ENCODE peak calls at places on chromosome 20, in eight cellular contexts. One of them, this sample, is unnamed.

GRCh38 chr20:62266340-62266739 is 28.0 kb downstream of the OSBPL2 start:
- DNase-seq in cardiac fibroblast: no peak
- DNase-seq in stimulated activated CD4-positive, alpha-beta T cell treated with anti-CD3 and anti-CD28 coated beads, Interleukin-2, amount 100 ng/mL, for 48 hours: no peak
- DNase-seq in amniotic stem cell: no peak
- DNase-seq in foreskin fibroblast: no peak
- DNase-seq in stimulated activated CD8-positive, alpha-beta memory T cell treated with anti-CD3 and anti-CD28 coated beads, Interleukin-4, amount 100 ng/mL, for 24 hours: no peak
- DNase-seq in activated naive CD4-positive, alpha-beta T cell: no peak
- DNase-seq in Daoy: no peak
- DNase-seq in this sample: no peak

GRCh38 chr20:51687071-51687470 is 81.1 kb downstream of the ATP9A start:
- DNase-seq in stimulated activated CD4-positive, alpha-beta T cell treated with anti-CD3 and anti-CD28 coated beads, Interleukin-2, amount 100 ng/mL, for 48 hours: no peak
- DNase-seq in cardiac fibroblast: peak; percentile 25
- DNase-seq in amniotic stem cell: no peak
- DNase-seq in stimulated activated CD8-positive, alpha-beta memory T cell treated with anti-CD3 and anti-CD28 coated beads, Interleukin-4, amount 100 ng/mL, for 24 hours: no peak
- DNase-seq in Daoy: peak; percentile 78
- DNase-seq in activated naive CD4-positive, alpha-beta T cell: no peak
- DNase-seq in foreskin fibroblast: peak; percentile 59
- DNase-seq in this sample: peak; percentile 21

GRCh38 chr20:40938020-40938419 is 90.6 kb upstream of the TOP1 start:
- DNase-seq in Daoy: no peak
- DNase-seq in stimulated activated CD8-positive, alpha-beta memory T cell treated with anti-CD3 and anti-CD28 coated beads, Interleukin-4, amount 100 ng/mL, for 24 hours: no peak
- DNase-seq in stimulated activated CD4-positive, alpha-beta T cell treated with anti-CD3 and anti-CD28 coated beads, Interleukin-2, amount 100 ng/mL, for 48 hours: no peak
- DNase-seq in cardiac fibroblast: no peak
- DNase-seq in foreskin fibroblast: no peak
- DNase-seq in activated naive CD4-positive, alpha-beta T cell: no peak
- DNase-seq in amniotic stem cell: no peak
- DNase-seq in this sample: no peak

GRCh38 chr20:63288581-63289251 is 4.3 kb upstream of the COL20A1 start:
- DNase-seq in activated naive CD4-positive, alpha-beta T cell: no peak
- DNase-seq in cardiac fibroblast: no peak
- DNase-seq in stimulated activated CD4-positive, alpha-beta T cell treated with anti-CD3 and anti-CD28 coated beads, Interleukin-2, amount 100 ng/mL, for 48 hours: no peak
- DNase-seq in foreskin fibroblast: no peak
- DNase-seq in amniotic stem cell: no peak
- DNase-seq in stimulated activated CD8-positive, alpha-beta memory T cell treated with anti-CD3 and anti-CD28 coated beads, Interleukin-4, amount 100 ng/mL, for 24 hours: no peak
- DNase-seq in Daoy: no peak
- DNase-seq in this sample: no peak

GRCh38 chr20:24109008-24109407 is 120.4 kb upstream of the GGTLC1 start:
- DNase-seq in stimulated activated CD8-positive, alpha-beta memory T cell treated with anti-CD3 and anti-CD28 coated beads, Interleukin-4, amount 100 ng/mL, for 24 hours: peak; percentile 8
- DNase-seq in stimulated activated CD4-positive, alpha-beta T cell treated with anti-CD3 and anti-CD28 coated beads, Interleukin-2, amount 100 ng/mL, for 48 hours: no peak
- DNase-seq in Daoy: no peak
- DNase-seq in amniotic stem cell: no peak
- DNase-seq in cardiac fibroblast: no peak
- DNase-seq in foreskin fibroblast: no peak
- DNase-seq in activated naive CD4-positive, alpha-beta T cell: no peak
- DNase-seq in this sample: no peak

GRCh38 chr20:20455945-20456344 is 88.0 kb downstream of the INSM1 start:
- DNase-seq in Daoy: no peak
- DNase-seq in stimulated activated CD8-positive, alpha-beta memory T cell treated with anti-CD3 and anti-CD28 coated beads, Interleukin-4, amount 100 ng/mL, for 24 hours: no peak
- DNase-seq in stimulated activated CD4-positive, alpha-beta T cell treated with anti-CD3 and anti-CD28 coated beads, Interleukin-2, amount 100 ng/mL, for 48 hours: no peak
- DNase-seq in cardiac fibroblast: no peak
- DNase-seq in foreskin fibroblast: no peak
- DNase-seq in activated naive CD4-positive, alpha-beta T cell: no peak
- DNase-seq in amniotic stem cell: no peak
- DNase-seq in this sample: no peak

GRCh38 chr20:48910360-48910781 is 11.1 kb upstream of the ARFGEF2 start:
- DNase-seq in cardiac fibroblast: peak; percentile 81
- DNase-seq in foreskin fibroblast: peak; percentile 33
- DNase-seq in Daoy: peak; percentile 10
- DNase-seq in activated naive CD4-positive, alpha-beta T cell: no peak
- DNase-seq in stimulated activated CD4-positive, alpha-beta T cell treated with anti-CD3 and anti-CD28 coated beads, Interleukin-2, amount 100 ng/mL, for 48 hours: no peak
- DNase-seq in amniotic stem cell: no peak
- DNase-seq in stimulated activated CD8-positive, alpha-beta memory T cell treated with anti-CD3 and anti-CD28 coated beads, Interleukin-4, amount 100 ng/mL, for 24 hours: no peak
- DNase-seq in this sample: no peak

GRCh38 chr20:34904202-34904621 is 27.8 kb downstream of the ACSS2 start:
- DNase-seq in cardiac fibroblast: peak; percentile 53
- DNase-seq in activated naive CD4-positive, alpha-beta T cell: no peak
- DNase-seq in stimulated activated CD4-positive, alpha-beta T cell treated with anti-CD3 and anti-CD28 coated beads, Interleukin-2, amount 100 ng/mL, for 48 hours: no peak
- DNase-seq in stimulated activated CD8-positive, alpha-beta memory T cell treated with anti-CD3 and anti-CD28 coated beads, Interleukin-4, amount 100 ng/mL, for 24 hours: no peak
- DNase-seq in foreskin fibroblast: peak; percentile 57
- DNase-seq in Daoy: no peak
- DNase-seq in amniotic stem cell: no peak
- DNase-seq in this sample: no peak

GRCh38 chr20:37758332-37758731 is 64.5 kb downstream of the CTNNBL1 start:
- DNase-seq in foreskin fibroblast: no peak
- DNase-seq in activated naive CD4-positive, alpha-beta T cell: no peak
- DNase-seq in Daoy: no peak
- DNase-seq in cardiac fibroblast: no peak
- DNase-seq in stimulated activated CD8-positive, alpha-beta memory T cell treated with anti-CD3 and anti-CD28 coated beads, Interleukin-4, amount 100 ng/mL, for 24 hours: no peak
- DNase-seq in stimulated activated CD4-positive, alpha-beta T cell treated with anti-CD3 and anti-CD28 coated beads, Interleukin-2, amount 100 ng/mL, for 48 hours: no peak
- DNase-seq in amniotic stem cell: no peak
- DNase-seq in this sample: no peak

GRCh38 chr20:11232896-11233295 is 559.1 kb upstream of the JAG1 start:
- DNase-seq in stimulated activated CD8-positive, alpha-beta memory T cell treated with anti-CD3 and anti-CD28 coated beads, Interleukin-4, amount 100 ng/mL, for 24 hours: no peak
- DNase-seq in foreskin fibroblast: peak; percentile 11
- DNase-seq in cardiac fibroblast: no peak
- DNase-seq in amniotic stem cell: no peak
- DNase-seq in Daoy: no peak
- DNase-seq in activated naive CD4-positive, alpha-beta T cell: no peak
- DNase-seq in stimulated activated CD4-positive, alpha-beta T cell treated with anti-CD3 and anti-CD28 coated beads, Interleukin-2, amount 100 ng/mL, for 48 hours: no peak
- DNase-seq in this sample: no peak

GRCh38 chr20:59938221-59938620 is 1.9 kb downstream of the PPP1R3D start:
- DNase-seq in activated naive CD4-positive, alpha-beta T cell: no peak
- DNase-seq in foreskin fibroblast: peak; percentile 79
- DNase-seq in cardiac fibroblast: peak; percentile 15
- DNase-seq in amniotic stem cell: peak; percentile 26
- DNase-seq in stimulated activated CD4-positive, alpha-beta T cell treated with anti-CD3 and anti-CD28 coated beads, Interleukin-2, amount 100 ng/mL, for 48 hours: no peak
- DNase-seq in stimulated activated CD8-positive, alpha-beta memory T cell treated with anti-CD3 and anti-CD28 coated beads, Interleukin-4, amount 100 ng/mL, for 24 hours: no peak
- DNase-seq in Daoy: peak; percentile 28
- DNase-seq in this sample: peak; percentile 64

GRCh38 chr20:24580855-24581254 is 111.4 kb downstream of the SYNDIG1 start:
- DNase-seq in stimulated activated CD4-positive, alpha-beta T cell treated with anti-CD3 and anti-CD28 coated beads, Interleukin-2, amount 100 ng/mL, for 48 hours: no peak
- DNase-seq in amniotic stem cell: no peak
- DNase-seq in stimulated activated CD8-positive, alpha-beta memory T cell treated with anti-CD3 and anti-CD28 coated beads, Interleukin-4, amount 100 ng/mL, for 24 hours: no peak
- DNase-seq in cardiac fibroblast: no peak
- DNase-seq in activated naive CD4-positive, alpha-beta T cell: no peak
- DNase-seq in foreskin fibroblast: no peak
- DNase-seq in Daoy: no peak
- DNase-seq in this sample: no peak

GRCh38 chr20:8366303-8366923 is 234.3 kb downstream of the PLCB1 start:
- DNase-seq in amniotic stem cell: no peak
- DNase-seq in foreskin fibroblast: no peak
- DNase-seq in Daoy: no peak
- DNase-seq in activated naive CD4-positive, alpha-beta T cell: no peak
- DNase-seq in cardiac fibroblast: no peak
- DNase-seq in stimulated activated CD8-positive, alpha-beta memory T cell treated with anti-CD3 and anti-CD28 coated beads, Interleukin-4, amount 100 ng/mL, for 24 hours: no peak
- DNase-seq in stimulated activated CD4-positive, alpha-beta T cell treated with anti-CD3 and anti-CD28 coated beads, Interleukin-2, amount 100 ng/mL, for 48 hours: no peak
- DNase-seq in this sample: no peak

GRCh38 chr20:416950-417800 is 9.1 kb downstream of the RBCK1 start:
- DNase-seq in stimulated activated CD8-positive, alpha-beta memory T cell treated with anti-CD3 and anti-CD28 coated beads, Interleukin-4, amount 100 ng/mL, for 24 hours: no peak
- DNase-seq in amniotic stem cell: no peak
- DNase-seq in cardiac fibroblast: no peak
- DNase-seq in Daoy: no peak
- DNase-seq in foreskin fibroblast: no peak
- DNase-seq in activated naive CD4-positive, alpha-beta T cell: no peak
- DNase-seq in stimulated activated CD4-positive, alpha-beta T cell treated with anti-CD3 and anti-CD28 coated beads, Interleukin-2, amount 100 ng/mL, for 48 hours: no peak
- DNase-seq in this sample: no peak

GRCh38 chr20:17881741-17882064 is 86.9 kb downstream of the SNX5 start:
- DNase-seq in cardiac fibroblast: no peak
- DNase-seq in activated naive CD4-positive, alpha-beta T cell: no peak
- DNase-seq in amniotic stem cell: no peak
- DNase-seq in Daoy: no peak
- DNase-seq in foreskin fibroblast: no peak
- DNase-seq in stimulated activated CD4-positive, alpha-beta T cell treated with anti-CD3 and anti-CD28 coated beads, Interleukin-2, amount 100 ng/mL, for 48 hours: no peak
- DNase-seq in stimulated activated CD8-positive, alpha-beta memory T cell treated with anti-CD3 and anti-CD28 coated beads, Interleukin-4, amount 100 ng/mL, for 24 hours: no peak
- DNase-seq in this sample: no peak

GRCh38 chr20:1964659-1965405 is 29.0 kb downstream of the PDYN start:
- DNase-seq in Daoy: no peak
- DNase-seq in stimulated activated CD4-positive, alpha-beta T cell treated with anti-CD3 and anti-CD28 coated beads, Interleukin-2, amount 100 ng/mL, for 48 hours: peak; percentile 5
- DNase-seq in amniotic stem cell: no peak
- DNase-seq in stimulated activated CD8-positive, alpha-beta memory T cell treated with anti-CD3 and anti-CD28 coated beads, Interleukin-4, amount 100 ng/mL, for 24 hours: peak; percentile 5
- DNase-seq in cardiac fibroblast: no peak
- DNase-seq in activated naive CD4-positive, alpha-beta T cell: no peak
- DNase-seq in foreskin fibroblast: peak; percentile 30
- DNase-seq in this sample: peak; percentile 37

GRCh38 chr20:3177746-3178477 is 4.6 kb upstream of the LZTS3 start:
- DNase-seq in cardiac fibroblast: no peak
- DNase-seq in amniotic stem cell: no peak
- DNase-seq in stimulated activated CD8-positive, alpha-beta memory T cell treated with anti-CD3 and anti-CD28 coated beads, Interleukin-4, amount 100 ng/mL, for 24 hours: no peak
- DNase-seq in stimulated activated CD4-positive, alpha-beta T cell treated with anti-CD3 and anti-CD28 coated beads, Interleukin-2, amount 100 ng/mL, for 48 hours: no peak
- DNase-seq in Daoy: no peak
- DNase-seq in activated naive CD4-positive, alpha-beta T cell: no peak
- DNase-seq in foreskin fibroblast: no peak
- DNase-seq in this sample: no peak

GRCh38 chr20:36147707-36148106 is 6.8 kb upstream of the EPB41L1 start:
- DNase-seq in foreskin fibroblast: peak; percentile 58
- DNase-seq in stimulated activated CD8-positive, alpha-beta memory T cell treated with anti-CD3 and anti-CD28 coated beads, Interleukin-4, amount 100 ng/mL, for 24 hours: no peak
- DNase-seq in activated naive CD4-positive, alpha-beta T cell: no peak
- DNase-seq in cardiac fibroblast: peak; percentile 95
- DNase-seq in stimulated activated CD4-positive, alpha-beta T cell treated with anti-CD3 and anti-CD28 coated beads, Interleukin-2, amount 100 ng/mL, for 48 hours: no peak
- DNase-seq in amniotic stem cell: no peak
- DNase-seq in Daoy: no peak
- DNase-seq in this sample: peak; percentile 73

GRCh38 chr20:20549267-20549612 is 163.2 kb downstream of the RALGAPA2 start:
- DNase-seq in stimulated activated CD4-positive, alpha-beta T cell treated with anti-CD3 and anti-CD28 coated beads, Interleukin-2, amount 100 ng/mL, for 48 hours: no peak
- DNase-seq in Daoy: peak; percentile 7
- DNase-seq in cardiac fibroblast: no peak
- DNase-seq in foreskin fibroblast: no peak
- DNase-seq in amniotic stem cell: no peak
- DNase-seq in stimulated activated CD8-positive, alpha-beta memory T cell treated with anti-CD3 and anti-CD28 coated beads, Interleukin-4, amount 100 ng/mL, for 24 hours: no peak
- DNase-seq in activated naive CD4-positive, alpha-beta T cell: no peak
- DNase-seq in this sample: no peak

GRCh38 chr20:49228676-49229075 is 9.5 kb downstream of the DDX27 start:
- DNase-seq in activated naive CD4-positive, alpha-beta T cell: no peak
- DNase-seq in stimulated activated CD4-positive, alpha-beta T cell treated with anti-CD3 and anti-CD28 coated beads, Interleukin-2, amount 100 ng/mL, for 48 hours: no peak
- DNase-seq in stimulated activated CD8-positive, alpha-beta memory T cell treated with anti-CD3 and anti-CD28 coated beads, Interleukin-4, amount 100 ng/mL, for 24 hours: no peak
- DNase-seq in foreskin fibroblast: no peak
- DNase-seq in Daoy: no peak
- DNase-seq in cardiac fibroblast: no peak
- DNase-seq in amniotic stem cell: no peak
- DNase-seq in this sample: no peak

GRCh38 chr20:52402514-52402913 is 210.9 kb upstream of the ZFP64 start:
- DNase-seq in stimulated activated CD8-positive, alpha-beta memory T cell treated with anti-CD3 and anti-CD28 coated beads, Interleukin-4, amount 100 ng/mL, for 24 hours: no peak
- DNase-seq in stimulated activated CD4-positive, alpha-beta T cell treated with anti-CD3 and anti-CD28 coated beads, Interleukin-2, amount 100 ng/mL, for 48 hours: no peak
- DNase-seq in foreskin fibroblast: no peak
- DNase-seq in amniotic stem cell: no peak
- DNase-seq in Daoy: no peak
- DNase-seq in cardiac fibroblast: peak; percentile 9
- DNase-seq in activated naive CD4-positive, alpha-beta T cell: no peak
- DNase-seq in this sample: peak; percentile 58

GRCh38 chr20:50543326-50543725 is 33.1 kb downstream of the PTPN1 start:
- DNase-seq in activated naive CD4-positive, alpha-beta T cell: no peak
- DNase-seq in amniotic stem cell: no peak
- DNase-seq in stimulated activated CD8-positive, alpha-beta memory T cell treated with anti-CD3 and anti-CD28 coated beads, Interleukin-4, amount 100 ng/mL, for 24 hours: no peak
- DNase-seq in stimulated activated CD4-positive, alpha-beta T cell treated with anti-CD3 and anti-CD28 coated beads, Interleukin-2, amount 100 ng/mL, for 48 hours: no peak
- DNase-seq in cardiac fibroblast: no peak
- DNase-seq in Daoy: no peak
- DNase-seq in foreskin fibroblast: no peak
- DNase-seq in this sample: no peak

GRCh38 chr20:33281550-33282146 is 1.4 kb upstream of the BPIFB1 start:
- DNase-seq in foreskin fibroblast: no peak
- DNase-seq in stimulated activated CD8-positive, alpha-beta memory T cell treated with anti-CD3 and anti-CD28 coated beads, Interleukin-4, amount 100 ng/mL, for 24 hours: no peak
- DNase-seq in stimulated activated CD4-positive, alpha-beta T cell treated with anti-CD3 and anti-CD28 coated beads, Interleukin-2, amount 100 ng/mL, for 48 hours: no peak
- DNase-seq in amniotic stem cell: no peak
- DNase-seq in cardiac fibroblast: no peak
- DNase-seq in activated naive CD4-positive, alpha-beta T cell: no peak
- DNase-seq in Daoy: no peak
- DNase-seq in this sample: no peak

GRCh38 chr20:10249048-10249770 is 30.6 kb downstream of the SNAP25 start:
- DNase-seq in activated naive CD4-positive, alpha-beta T cell: no peak
- DNase-seq in foreskin fibroblast: no peak
- DNase-seq in cardiac fibroblast: no peak
- DNase-seq in amniotic stem cell: no peak
- DNase-seq in stimulated activated CD8-positive, alpha-beta memory T cell treated with anti-CD3 and anti-CD28 coated beads, Interleukin-4, amount 100 ng/mL, for 24 hours: no peak
- DNase-seq in Daoy: peak; percentile 64
- DNase-seq in stimulated activated CD4-positive, alpha-beta T cell treated with anti-CD3 and anti-CD28 coated beads, Interleukin-2, amount 100 ng/mL, for 48 hours: no peak
- DNase-seq in this sample: no peak

GRCh38 chr20:6008254-6008653 is 45.6 kb downstream of the LRRN4 start:
- DNase-seq in foreskin fibroblast: peak; percentile 95
- DNase-seq in Daoy: peak; percentile 60
- DNase-seq in stimulated activated CD8-positive, alpha-beta memory T cell treated with anti-CD3 and anti-CD28 coated beads, Interleukin-4, amount 100 ng/mL, for 24 hours: no peak
- DNase-seq in cardiac fibroblast: peak; percentile 97
- DNase-seq in activated naive CD4-positive, alpha-beta T cell: no peak
- DNase-seq in amniotic stem cell: peak; percentile 48
- DNase-seq in stimulated activated CD4-positive, alpha-beta T cell treated with anti-CD3 and anti-CD28 coated beads, Interleukin-2, amount 100 ng/mL, for 48 hours: no peak
- DNase-seq in this sample: peak; percentile 84

GRCh38 chr20:53786445-53787267 is 193.0 kb upstream of the ZNF217 start:
- DNase-seq in stimulated activated CD4-positive, alpha-beta T cell treated with anti-CD3 and anti-CD28 coated beads, Interleukin-2, amount 100 ng/mL, for 48 hours: no peak
- DNase-seq in cardiac fibroblast: no peak
- DNase-seq in activated naive CD4-positive, alpha-beta T cell: no peak
- DNase-seq in foreskin fibroblast: no peak
- DNase-seq in Daoy: peak; percentile 25
- DNase-seq in stimulated activated CD8-positive, alpha-beta memory T cell treated with anti-CD3 and anti-CD28 coated beads, Interleukin-4, amount 100 ng/mL, for 24 hours: no peak
- DNase-seq in amniotic stem cell: no peak
- DNase-seq in this sample: no peak

GRCh38 chr20:45402946-45403345 is 5.1 kb upstream of the DBNDD2 start:
- DNase-seq in activated naive CD4-positive, alpha-beta T cell: no peak
- DNase-seq in cardiac fibroblast: no peak
- DNase-seq in amniotic stem cell: no peak
- DNase-seq in stimulated activated CD4-positive, alpha-beta T cell treated with anti-CD3 and anti-CD28 coated beads, Interleukin-2, amount 100 ng/mL, for 48 hours: no peak
- DNase-seq in stimulated activated CD8-positive, alpha-beta memory T cell treated with anti-CD3 and anti-CD28 coated beads, Interleukin-4, amount 100 ng/mL, for 24 hours: no peak
- DNase-seq in foreskin fibroblast: peak; percentile 36
- DNase-seq in Daoy: no peak
- DNase-seq in this sample: no peak

GRCh38 chr20:49913399-49914047 is 1.8 kb downstream of the SPATA2 start:
- DNase-seq in Daoy: no peak
- DNase-seq in amniotic stem cell: no peak
- DNase-seq in activated naive CD4-positive, alpha-beta T cell: no peak
- DNase-seq in stimulated activated CD4-positive, alpha-beta T cell treated with anti-CD3 and anti-CD28 coated beads, Interleukin-2, amount 100 ng/mL, for 48 hours: no peak
- DNase-seq in cardiac fibroblast: peak; percentile 32
- DNase-seq in stimulated activated CD8-positive, alpha-beta memory T cell treated with anti-CD3 and anti-CD28 coated beads, Interleukin-4, amount 100 ng/mL, for 24 hours: no peak
- DNase-seq in foreskin fibroblast: no peak
- DNase-seq in this sample: no peak

GRCh38 chr20:32526125-32526524 is 59.0 kb downstream of the NOL4L start:
- DNase-seq in foreskin fibroblast: no peak
- DNase-seq in Daoy: no peak
- DNase-seq in cardiac fibroblast: no peak
- DNase-seq in amniotic stem cell: no peak
- DNase-seq in stimulated activated CD4-positive, alpha-beta T cell treated with anti-CD3 and anti-CD28 coated beads, Interleukin-2, amount 100 ng/mL, for 48 hours: no peak
- DNase-seq in activated naive CD4-positive, alpha-beta T cell: no peak
- DNase-seq in stimulated activated CD8-positive, alpha-beta memory T cell treated with anti-CD3 and anti-CD28 coated beads, Interleukin-4, amount 100 ng/mL, for 24 hours: no peak
- DNase-seq in this sample: no peak

GRCh38 chr20:5864428-5864827 is 85.9 kb downstream of the TRMT6 start:
- DNase-seq in amniotic stem cell: no peak
- DNase-seq in foreskin fibroblast: no peak
- DNase-seq in Daoy: no peak
- DNase-seq in cardiac fibroblast: no peak
- DNase-seq in stimulated activated CD4-positive, alpha-beta T cell treated with anti-CD3 and anti-CD28 coated beads, Interleukin-2, amount 100 ng/mL, for 48 hours: no peak
- DNase-seq in stimulated activated CD8-positive, alpha-beta memory T cell treated with anti-CD3 and anti-CD28 coated beads, Interleukin-4, amount 100 ng/mL, for 24 hours: no peak
- DNase-seq in activated naive CD4-positive, alpha-beta T cell: no peak
- DNase-seq in this sample: no peak

GRCh38 chr20:33636776-33637175 is 25.4 kb upstream of the C20orf144 start:
- DNase-seq in stimulated activated CD8-positive, alpha-beta memory T cell treated with anti-CD3 and anti-CD28 coated beads, Interleukin-4, amount 100 ng/mL, for 24 hours: no peak
- DNase-seq in foreskin fibroblast: no peak
- DNase-seq in Daoy: no peak
- DNase-seq in activated naive CD4-positive, alpha-beta T cell: no peak
- DNase-seq in cardiac fibroblast: no peak
- DNase-seq in amniotic stem cell: no peak
- DNase-seq in stimulated activated CD4-positive, alpha-beta T cell treated with anti-CD3 and anti-CD28 coated beads, Interleukin-2, amount 100 ng/mL, for 48 hours: no peak
- DNase-seq in this sample: no peak

GRCh38 chr20:33647603-33648395 is 14.3 kb upstream of the C20orf144 start:
- DNase-seq in stimulated activated CD4-positive, alpha-beta T cell treated with anti-CD3 and anti-CD28 coated beads, Interleukin-2, amount 100 ng/mL, for 48 hours: no peak
- DNase-seq in amniotic stem cell: no peak
- DNase-seq in activated naive CD4-positive, alpha-beta T cell: no peak
- DNase-seq in cardiac fibroblast: peak; percentile 55
- DNase-seq in Daoy: peak; percentile 80
- DNase-seq in foreskin fibroblast: peak; percentile 83
- DNase-seq in stimulated activated CD8-positive, alpha-beta memory T cell treated with anti-CD3 and anti-CD28 coated beads, Interleukin-4, amount 100 ng/mL, for 24 hours: no peak
- DNase-seq in this sample: peak; percentile 72

GRCh38 chr20:60107621-60108020 is 149.4 kb downstream of the CDH26 start:
- DNase-seq in activated naive CD4-positive, alpha-beta T cell: no peak
- DNase-seq in stimulated activated CD4-positive, alpha-beta T cell treated with anti-CD3 and anti-CD28 coated beads, Interleukin-2, amount 100 ng/mL, for 48 hours: no peak
- DNase-seq in cardiac fibroblast: no peak
- DNase-seq in stimulated activated CD8-positive, alpha-beta memory T cell treated with anti-CD3 and anti-CD28 coated beads, Interleukin-4, amount 100 ng/mL, for 24 hours: no peak
- DNase-seq in foreskin fibroblast: no peak
- DNase-seq in amniotic stem cell: no peak
- DNase-seq in Daoy: no peak
- DNase-seq in this sample: no peak

GRCh38 chr20:21147593-21147992 is 21.7 kb downstream of the KIZ start:
- DNase-seq in activated naive CD4-positive, alpha-beta T cell: no peak
- DNase-seq in stimulated activated CD4-positive, alpha-beta T cell treated with anti-CD3 and anti-CD28 coated beads, Interleukin-2, amount 100 ng/mL, for 48 hours: no peak
- DNase-seq in stimulated activated CD8-positive, alpha-beta memory T cell treated with anti-CD3 and anti-CD28 coated beads, Interleukin-4, amount 100 ng/mL, for 24 hours: no peak
- DNase-seq in Daoy: peak; percentile 15
- DNase-seq in foreskin fibroblast: peak; percentile 64
- DNase-seq in amniotic stem cell: no peak
- DNase-seq in cardiac fibroblast: peak; percentile 16
- DNase-seq in this sample: peak; percentile 19

This sample was measured in GM03348.